ENCODE peak calls at places on chromosomes 12 and 14, in eight cellular contexts. H is SK-N-SH, X is WTC11, R is upper lobe of right lung, T is type B pancreatic cell, Q is lower lobe of right lung, L is bronchial epithelial cell, G is choroid plexus epithelial cell. D is an unnamed sample.

GRCh38 chr14:65425885-65426284 is 13.4 kb downstream of the FUT8 start:
- DNase-seq in Q (no peak), R (no peak), H (no peak), L (no peak), X (no peak), G (no peak), T (no peak), D (no peak)

GRCh38 chr14:83940253-83940652 is 1589.7 kb upstream of the FLRT2 start:
- DNase-seq in G (peak), X (no peak), Q (no peak), H (no peak), T (no peak), R (no peak), L (no peak), D (no peak)

GRCh38 chr14:61229475-61229888 is 51.7 kb downstream of the TMEM30B start:
- DNase-seq in G (no peak), H (no peak), X (no peak), T (no peak), R (no peak), Q (no peak), L (no peak), D (no peak)

GRCh38 chr12:79020106-79020505 is 155.5 kb downstream of the SYT1 start:
- DNase-seq in L (peak), X (no peak), H (peak), Q (no peak), R (no peak), G (peak), T (no peak), D (peak)

GRCh38 chr12:39958377-39958776 is 147.5 kb downstream of the SLC2A13 start:
- DNase-seq in X (peak), Q (no peak), L (no peak), T (no peak), R (no peak), G (peak), H (no peak), D (no peak)

GRCh38 chr14:68733086-68733621 is 59.7 kb downstream of the ZFP36L1 start:
- DNase-seq in R (no peak), T (no peak), G (no peak), L (peak), H (no peak), X (no peak), Q (no peak), D (no peak)

GRCh38 chr14:76514599-76514998 is 138.7 kb downstream of the ESRRB start:
- DNase-seq in H (no peak), R (peak), X (no peak), Q (no peak), G (peak), T (no peak), L (peak), D (no peak)

GRCh38 chr14:54722791-54723432 is 156.0 kb downstream of the SAMD4A start:
- DNase-seq in R (no peak), H (no peak), X (no peak), T (no peak), L (peak), Q (no peak), G (peak), D (peak)

GRCh38 chr14:22420598-22421186 is 168.3 kb downstream of the DAD1 start:
- DNase-seq in L (no peak), X (no peak), G (peak), T (no peak), R (no peak), Q (no peak), H (no peak), D (no peak)

GRCh38 chr14:57161583-57161982 is 107.1 kb downstream of the EXOC5 start:
- DNase-seq in R (no peak), T (no peak), X (no peak), H (no peak), Q (no peak), G (no peak), L (no peak), D (no peak)

GRCh38 chr14:50222061-50222613 is 9.2 kb downstream of the SOS2 start:
- DNase-seq in R (no peak), H (no peak), G (no peak), L (no peak), T (no peak), Q (no peak), X (no peak), D (no peak)

GRCh38 chr12:111430418-111431353 is 25.0 kb downstream of the SH2B3 start:
- DNase-seq in X (no peak), R (no peak), G (no peak), H (no peak), L (no peak), Q (no peak), T (no peak), D (no peak)

DNA sequence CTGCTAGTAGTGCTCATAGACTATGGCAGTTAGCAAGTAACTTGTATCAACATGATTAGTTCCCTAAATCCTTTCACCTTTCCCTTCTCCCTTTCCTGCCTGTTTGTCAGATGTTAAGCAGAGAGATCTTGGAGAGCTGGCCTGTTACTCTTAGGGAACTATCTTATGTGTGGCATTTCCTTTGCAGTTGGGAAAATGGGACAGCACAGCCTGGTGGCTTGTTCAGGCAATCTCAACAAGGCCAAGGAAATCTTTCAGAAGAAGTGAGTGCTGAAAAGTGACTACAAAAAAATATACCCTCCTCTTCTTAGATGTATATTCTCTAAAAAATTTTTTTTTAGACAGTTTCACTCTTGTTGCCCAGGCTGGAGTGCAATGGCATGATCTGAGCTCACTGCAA is 7.4 kb downstream of the PARP2 start:
- DNase-seq in H (no peak), Q (no peak), X (no peak), T (no peak), G (peak), L (no peak), R (no peak), D (peak)
- TF ChIP-seq CTCF in H (peak), Q (no peak), X (no peak), T (no peak), G (peak), L (no peak), R (no peak), D (peak)

DNA sequence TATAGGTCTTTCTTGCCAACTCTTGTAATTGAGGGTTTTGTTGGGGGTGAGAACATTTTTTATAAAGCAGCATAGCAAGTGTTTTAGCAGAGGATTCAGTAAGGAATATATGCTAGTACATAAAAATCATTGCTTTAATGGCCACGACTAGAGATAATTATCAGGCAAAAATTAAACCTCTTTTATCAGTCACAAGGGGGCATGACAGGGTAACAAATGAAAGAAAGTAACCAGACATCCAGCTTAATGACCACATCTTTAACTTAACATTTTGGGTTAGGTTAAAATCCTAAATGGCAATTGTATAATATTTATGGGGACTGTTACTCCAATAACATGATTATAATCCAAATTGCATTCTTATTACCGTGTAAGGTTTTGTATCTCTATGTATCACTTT is 119.6 kb downstream of the LRRIQ1 start:
- DNase-seq in Q (no peak), X (no peak), R (no peak), G (peak), T (no peak), L (peak), H (peak), D (no peak)
- TF ChIP-seq CTCF in Q (no peak), X (no peak), R (no peak), G (peak), T (peak), L (peak), H (peak), D (no peak)

GRCh38 chr12:64837427-64837826 is 13.0 kb downstream of the TBC1D30 start:
- DNase-seq in H (no peak), G (no peak), T (no peak), Q (no peak), X (no peak), R (no peak), L (no peak), D (no peak)

GRCh38 chr12:64835926-64836325 is 11.5 kb downstream of the TBC1D30 start:
- DNase-seq in L (no peak), H (no peak), G (no peak), Q (no peak), R (no peak), X (no peak), T (no peak), D (no peak)

GRCh38 chr12:64840949-64841717 is 16.7 kb downstream of the TBC1D30 start:
- DNase-seq in H (no peak), X (no peak), Q (no peak), L (no peak), T (no peak), G (no peak), R (no peak), D (no peak)

GRCh38 chr12:64836856-64837255 is 12.4 kb downstream of the TBC1D30 start:
- DNase-seq in Q (no peak), L (no peak), G (no peak), H (no peak), T (no peak), X (no peak), R (no peak), D (no peak)

GRCh38 chr12:64840129-64840528 is 15.7 kb downstream of the TBC1D30 start:
- DNase-seq in T (no peak), R (no peak), L (peak), Q (no peak), G (no peak), X (no peak), H (no peak), D (no peak)
- TF ChIP-seq CTCF in T (no peak), R (no peak), L (no peak), Q (no peak), G (no peak), X (no peak), H (no peak), D (no peak)

DNA sequence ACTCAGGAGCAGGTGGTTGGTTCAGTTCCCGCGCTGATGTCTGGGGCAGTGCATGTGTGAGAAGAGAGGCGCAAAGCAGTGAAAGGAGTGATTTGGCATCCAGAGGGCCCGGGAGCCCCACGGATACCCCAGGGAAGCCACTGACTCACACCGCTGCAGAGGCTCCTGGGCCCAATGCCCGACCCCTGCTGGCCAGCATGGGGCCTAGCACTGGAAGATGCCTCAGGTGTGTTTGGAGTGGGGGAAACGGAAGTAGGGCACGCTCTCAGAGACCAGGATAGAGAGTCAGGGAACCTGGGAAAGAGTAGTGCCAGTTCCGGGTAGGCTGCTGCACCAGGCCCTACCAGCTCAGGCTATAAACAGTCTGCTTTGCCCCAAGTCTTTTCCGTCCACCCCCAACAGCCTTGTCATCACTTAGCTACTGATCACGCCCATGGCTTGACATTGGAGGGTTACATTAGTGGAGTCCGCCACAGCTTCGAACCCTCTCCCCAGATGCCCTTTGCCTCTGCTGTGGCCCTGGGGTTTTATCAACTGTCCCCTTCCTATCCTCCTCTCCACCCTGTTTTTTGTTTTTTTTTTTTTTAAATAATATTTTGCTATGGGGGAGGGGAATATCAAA is 9.5 kb upstream of the CSAD start:
- DNase-seq in L (peak), Q (peak), R (peak), G (peak), T (no peak), X (peak), H (peak), D (peak)
- TF ChIP-seq CTCF in L (peak), Q (peak), R (peak), G (peak), T (peak), X (peak), H (peak), D (peak)

DNA sequence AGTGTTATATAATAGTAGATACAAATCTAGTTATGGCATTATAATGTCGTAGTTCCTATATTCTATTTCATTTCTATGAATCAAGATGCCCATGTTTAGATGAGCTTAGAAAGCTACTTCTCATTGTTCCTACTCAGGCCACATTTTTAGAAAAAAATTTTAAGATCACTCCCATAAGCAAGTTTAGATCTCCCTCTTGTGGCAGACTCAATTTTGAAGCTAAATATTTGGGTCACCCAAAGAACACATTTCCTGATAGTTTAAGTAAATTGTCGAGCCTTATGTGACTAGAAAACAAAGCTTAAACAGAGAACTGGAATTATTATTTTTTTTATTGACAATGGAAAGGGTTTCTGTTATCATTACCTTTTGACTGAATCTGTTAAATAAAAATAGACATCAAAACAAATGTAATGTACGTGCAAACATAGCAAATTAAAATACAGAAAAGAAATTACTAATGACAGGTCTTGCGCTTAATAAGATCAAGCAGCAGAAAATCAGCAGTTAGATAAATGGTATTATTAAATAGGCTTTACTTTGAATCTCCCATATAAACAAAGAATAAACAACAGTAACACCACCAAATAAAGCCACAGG is 180.2 kb downstream of the ACSS3 start:
- DNase-seq in X (no peak), L (peak), H (peak), G (peak), R (no peak), Q (no peak), T (no peak), D (peak)
- TF ChIP-seq CTCF in X (peak), L (peak), H (peak), G (peak), R (peak), Q (peak), T (peak), D (peak)

D was measured in foreskin fibroblast.